ENCODE peak calls at places on chromosome 9, in ten cellular contexts. R is kidney; E is PC-3; G is lower lobe of right lung; O is neural progenitor cell; U is aorta; Y is effector memory CD4-positive, alpha-beta T cell; D is heart right ventricle; L is cardiac muscle cell; A is testis. J is an unnamed sample.

GRCh38 chr9:127058645-127059021 is 63.8 kb downstream of the ANGPTL2 start:
- DNase-seq in R (no peak), E (no peak), G (no peak), O (no peak), U (no peak), Y (no peak), D (no peak), L (no peak), A (no peak), J (no peak)

GRCh38 chr9:123251741-123252140 is 16.6 kb downstream of the STRBP start:
- DNase-seq in R (no peak), E (no peak), G (no peak), O (no peak), U (no peak), Y (no peak), D (no peak), L (no peak), A (no peak), J (no peak)

GRCh38 chr9:25677301-25678146 is 720 bp downstream of the TUSC1 start:
- DNase-seq in R (peak; percentile 96), E (peak; percentile 66), G (peak; percentile 93), O (peak; percentile 53), U (peak; percentile 96), Y (no peak), D (peak; percentile 78), L (peak; percentile 63), A (peak; percentile 93), J (peak; percentile 92)

GRCh38 chr9:115117999-115118470 is at the start of gene TNC:
- DNase-seq in R (peak; percentile 85), E (peak; percentile 81), G (peak; percentile 58), O (peak; percentile 87), U (peak; percentile 89), Y (no peak), D (peak; percentile 66), L (peak; percentile 65), A (peak; percentile 38), J (peak; percentile 54)

GRCh38 chr9:92496401-92496800 is 14.1 kb upstream of the ASPN start:
- DNase-seq in R (no peak), E (no peak), G (no peak), O (no peak), U (no peak), Y (no peak), D (no peak), L (no peak), A (no peak), J (no peak)

GRCh38 chr9:36423196-36423595 is 23.1 kb upstream of the RNF38 start:
- DNase-seq in R (no peak), E (no peak), G (no peak), O (peak; percentile 59), U (no peak), Y (no peak), D (no peak), L (no peak), A (no peak), J (no peak)

GRCh38 chr9:96048116-96048953 is 172.8 kb downstream of the ERCC6L2 start:
- DNase-seq in R (no peak), E (no peak), G (no peak), O (peak; percentile 80), U (no peak), Y (no peak), D (no peak), L (peak; percentile 44), A (peak; percentile 70), J (no peak)

GRCh38 chr9:108182950-108183381 is 672.8 kb downstream of the ACTL7B start:
- DNase-seq in R (no peak), E (peak; percentile 35), G (no peak), O (no peak), U (no peak), Y (no peak), D (no peak), L (no peak), A (no peak), J (no peak)

GRCh38 chr9:132986114-132986513 is 7.6 kb downstream of the GFI1B start:
- DNase-seq in R (no peak), E (no peak), G (peak; percentile 20), O (no peak), U (no peak), Y (no peak), D (peak; percentile 19), L (no peak), A (no peak), J (no peak)

GRCh38 chr9:120712539-120713031 is 1.7 kb downstream of the MEGF9 start:
- DNase-seq in R (no peak), E (no peak), G (no peak), O (peak; percentile 16), U (no peak), Y (no peak), D (no peak), L (no peak), A (no peak), J (no peak)

GRCh38 chr9:89458768-89459496 is 39.0 kb downstream of the SEMA4D start:
- DNase-seq in R (no peak), E (no peak), G (no peak), O (peak; percentile 45), U (peak; percentile 32), Y (no peak), D (no peak), L (no peak), A (no peak), J (no peak)
- H3K27ac ChIP-seq in R (no peak overlapping the region), E (no peak overlapping the region), G (no peak overlapping the region), O (no peak overlapping the region), U (no peak overlapping the region), Y (peak overlapping the region; percentile 46), D (no peak overlapping the region), L (no peak overlapping the region), A (no peak overlapping the region), J (no peak overlapping the region)

GRCh38 chr9:1956958-1957357 is 58.2 kb upstream of the SMARCA2 start:
- DNase-seq in R (no peak), E (no peak), G (no peak), O (no peak), U (no peak), Y (no peak), D (no peak), L (no peak), A (no peak), J (no peak)
- H3K27ac ChIP-seq in R (no peak overlapping the region), E (no peak overlapping the region), G (no peak overlapping the region), O (no peak overlapping the region), U (no peak overlapping the region), Y (no peak overlapping the region), D (no peak overlapping the region), L (no peak overlapping the region), A (no peak overlapping the region), J (no peak overlapping the region)

DNA sequence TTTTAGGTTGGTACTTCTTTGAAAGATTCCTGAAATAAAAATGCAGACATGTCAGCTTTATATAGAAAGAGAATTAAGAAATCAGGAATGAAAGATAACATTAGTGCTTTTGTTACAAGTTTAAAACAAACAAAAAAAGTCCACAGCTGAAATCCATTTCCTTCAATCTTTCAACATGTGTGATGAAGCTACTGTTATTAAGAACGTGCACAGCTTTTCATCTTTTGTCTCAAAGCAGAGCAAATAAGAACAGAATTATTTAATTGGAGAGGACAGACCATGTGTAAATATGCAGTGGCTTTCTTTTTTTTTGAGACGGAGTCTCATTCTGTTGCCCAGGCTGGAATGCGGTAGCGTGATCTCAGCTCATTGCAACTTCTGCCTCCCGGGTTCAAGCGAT is 63.6 kb downstream of the FNBP1 start:
- DNase-seq in R (no peak), E (no peak), G (no peak), O (no peak), U (no peak), Y (no peak), D (no peak), L (no peak), A (no peak), J (no peak)
- H3K27ac ChIP-seq in R (no peak overlapping the region), E (no peak overlapping the region), G (no peak overlapping the region), O (no peak overlapping the region), U (no peak overlapping the region), Y (no peak overlapping the region), D (no peak overlapping the region), L (no peak overlapping the region), A (no peak overlapping the region), J (no peak overlapping the region)

GRCh38 chr9:109421034-109421700 is 76.9 kb downstream of the PTPN3 start:
- DNase-seq in R (no peak), E (no peak), G (no peak), O (no peak), U (no peak), Y (no peak), D (peak; percentile 25), L (peak; percentile 65), A (no peak), J (peak; percentile 37)
- H3K27ac ChIP-seq in R (no peak overlapping the region), E (no peak overlapping the region), G (no peak overlapping the region), O (no peak overlapping the region), U (no peak overlapping the region), Y (no peak overlapping the region), D (peak overlapping the region; percentile 72), L (peak overlapping the region; percentile 33), A (no peak overlapping the region), J (peak overlapping the region; percentile 92)

DNA sequence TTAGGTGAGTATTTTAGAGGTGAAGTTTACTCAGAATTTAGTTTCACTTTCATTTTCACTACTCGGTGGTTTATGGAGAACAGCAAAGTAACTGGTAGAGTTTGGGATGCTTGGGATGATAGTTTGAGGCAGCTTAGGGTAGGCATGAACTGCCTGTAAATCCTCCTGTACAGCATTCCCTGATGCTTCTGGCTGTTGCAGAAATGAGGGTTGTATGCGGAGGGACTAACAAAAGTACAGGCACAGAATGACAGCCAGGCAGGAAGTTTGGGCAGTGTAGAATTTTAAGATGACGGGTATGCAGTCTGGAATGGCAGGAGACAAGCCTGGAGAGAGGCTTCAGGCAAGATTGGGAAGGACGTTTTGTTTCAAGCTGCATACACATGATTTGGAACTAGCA is 48.0 kb upstream of the FAM120AOS start:
- DNase-seq in R (no peak), E (no peak), G (no peak), O (no peak), U (no peak), Y (no peak), D (no peak), L (no peak), A (no peak), J (no peak)
- H3K27ac ChIP-seq in R (no peak overlapping the region), E (no peak overlapping the region), G (peak overlapping the region; percentile 75), O (no peak overlapping the region), U (peak overlapping the region; percentile 42), Y (peak overlapping the region; percentile 34), D (peak overlapping the region; percentile 31), L (no peak overlapping the region), A (no peak overlapping the region), J (peak overlapping the region; percentile 5)

GRCh38 chr9:98050351-98050750 is 6.2 kb upstream of the NANS start:
- DNase-seq in R (no peak), E (no peak), G (no peak), O (no peak), U (no peak), Y (no peak), D (no peak), L (no peak), A (no peak), J (no peak)
- H3K27ac ChIP-seq in R (no peak overlapping the region), E (no peak overlapping the region), G (no peak overlapping the region), O (no peak overlapping the region), U (no peak overlapping the region), Y (no peak overlapping the region), D (no peak overlapping the region), L (no peak overlapping the region), A (no peak overlapping the region), J (no peak overlapping the region)

J was measured in psoas muscle.